ENCODE peak calls at places on chromosomes 6 and 20, in seven cellular contexts. H, E, M, G, X, K and Q are unnamed samples.
A peak's percentile ranks its signal among the peaks of the same experiment; 100 is the strongest.

GRCh38 chr6:43128926-43129325 is 42.1 kb upstream of the SRF start:
- DNase-seq in H (no peak), E (no peak), M (peak; percentile 78), G (no peak), X (no peak), K (no peak), Q (no peak)

GRCh38 chr6:99064769-99065168 is 117.0 kb upstream of the FBXL4 start:
- DNase-seq in H (no peak), E (no peak), M (no peak), G (no peak), X (no peak), K (no peak), Q (no peak)

GRCh38 chr6:13307508-13307995 is 20.8 kb downstream of the TBC1D7 start:
- DNase-seq in H (no peak), E (peak; percentile 74), M (peak; percentile 35), G (peak; percentile 24), X (no peak), K (no peak), Q (no peak)

GRCh38 chr6:144195671-144196070 is 45.4 kb downstream of the STX11 start:
- DNase-seq in H (no peak), E (no peak), M (no peak), G (no peak), X (no peak), K (peak; percentile 42), Q (no peak)

GRCh38 chr6:108250240-108250866 is 10.5 kb downstream of the SNX3 start:
- DNase-seq in H (no peak), E (peak; percentile 37), M (peak; percentile 29), G (no peak), X (peak; percentile 76), K (peak; percentile 79), Q (peak; percentile 48)

GRCh38 chr20:20492521-20493334 is 124.8 kb downstream of the INSM1 start:
- DNase-seq in H (no peak), E (peak; percentile 69), M (no peak), G (no peak), X (no peak), K (peak; percentile 67), Q (peak; percentile 92)

GRCh38 chr6:96015791-96016776 is at the start of gene FUT9:
- DNase-seq in H (no peak), E (no peak), M (no peak), G (peak; percentile 81), X (no peak), K (peak; percentile 82), Q (peak; percentile 94)

GRCh38 chr6:62652692-62653328 is 366.8 kb upstream of the KHDRBS2 start:
- DNase-seq in H (no peak), E (no peak), M (peak; percentile 8), G (no peak), X (peak; percentile 53), K (peak; percentile 50), Q (peak; percentile 52)

GRCh38 chr6:151806757-151807512 is 547 bp upstream of the ESR1 start:
- DNase-seq in H (no peak), E (no peak), M (peak; percentile 4), G (peak; percentile 43), X (no peak), K (no peak), Q (no peak)

GRCh38 chr6:151807513-151808330 is at the start of gene ESR1:
- DNase-seq in H (no peak), E (peak; percentile 20), M (peak; percentile 49), G (peak; percentile 70), X (no peak), K (peak; percentile 71), Q (peak; percentile 56)

GRCh38 chr6:151803743-151804142 is 3.7 kb upstream of the ESR1 start:
- DNase-seq in H (no peak), E (no peak), M (no peak), G (no peak), X (no peak), K (no peak), Q (no peak)

GRCh38 chr6:151804585-151805285 is 2.7 kb upstream of the ESR1 start:
- DNase-seq in H (no peak), E (no peak), M (no peak), G (no peak), X (no peak), K (no peak), Q (no peak)

DNA sequence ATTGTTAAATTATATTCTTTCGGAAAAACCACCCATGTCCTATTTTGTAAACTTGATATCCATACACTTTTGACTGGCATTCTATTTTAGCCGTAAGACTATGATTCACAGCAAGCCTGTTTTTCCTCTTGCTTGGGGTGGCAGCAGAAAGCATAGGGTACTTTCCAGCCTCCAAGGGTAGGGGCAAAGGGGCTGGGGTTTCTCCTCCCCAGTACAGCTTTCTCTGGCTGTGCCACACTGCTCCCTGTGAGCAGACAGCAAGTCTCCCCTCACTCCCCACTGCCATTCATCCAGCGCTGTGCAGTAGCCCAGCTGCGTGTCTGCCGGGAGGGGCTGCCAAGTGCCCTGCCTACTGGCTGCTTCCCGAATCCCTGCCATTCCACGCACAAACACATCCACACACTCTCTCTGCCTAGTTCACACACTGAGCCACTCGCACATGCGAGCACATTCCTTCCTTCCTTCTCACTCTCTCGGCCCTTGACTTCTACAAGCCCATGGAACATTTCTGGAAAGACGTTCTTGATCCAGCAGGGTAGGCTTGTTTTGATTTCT is 2.1 kb upstream of the ESR1 start:
- DNase-seq in H (no peak), E (no peak), M (peak; percentile 37), G (no peak), X (no peak), K (no peak), Q (peak; percentile 33)
- H3K4me3 ChIP-seq in H (peak overlapping the region; percentile 42), E (no peak overlapping the region), M (no peak overlapping the region), G (no peak overlapping the region), X (no peak overlapping the region), K (no peak overlapping the region), Q (no peak overlapping the region)

GRCh38 chr6:36033935-36034334 is 6.3 kb downstream of the MAPK14 start:
- DNase-seq in H (no peak), E (no peak), M (peak; percentile 48), G (no peak), X (no peak), K (peak; percentile 26), Q (no peak)

GRCh38 chr6:36032245-36032644 is 4.6 kb downstream of the MAPK14 start:
- DNase-seq in H (no peak), E (no peak), M (no peak), G (no peak), X (peak; percentile 42), K (no peak), Q (no peak)

GRCh38 chr6:36038120-36038876 is 10.7 kb downstream of the MAPK14 start:
- DNase-seq in H (no peak), E (peak; percentile 41), M (no peak), G (no peak), X (no peak), K (no peak), Q (no peak)

GRCh38 chr6:36039113-36039512 is 11.5 kb downstream of the MAPK14 start:
- DNase-seq in H (no peak), E (peak; percentile 60), M (no peak), G (no peak), X (no peak), K (no peak), Q (no peak)

DNA sequence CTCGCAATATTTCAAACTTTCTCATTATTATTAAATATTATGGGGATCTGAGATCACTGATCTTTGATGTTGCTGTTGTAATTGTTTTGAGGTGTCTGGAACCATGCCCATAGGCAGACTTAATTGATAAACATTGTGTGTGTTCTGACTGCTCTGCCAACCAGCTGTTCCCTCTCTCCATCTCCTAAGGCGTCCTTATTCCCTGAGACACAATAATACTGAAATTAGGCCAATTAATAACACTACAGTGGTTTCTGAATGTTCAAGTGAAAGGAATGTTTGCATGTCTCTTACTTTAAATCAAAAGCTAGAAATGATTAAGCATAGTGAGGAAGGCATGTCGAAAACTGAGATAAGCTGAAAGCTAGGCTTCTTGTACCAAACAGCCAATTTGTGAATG is 7.6 kb downstream of the MAPK14 start:
- DNase-seq in H (no peak), E (no peak), M (no peak), G (no peak), X (no peak), K (no peak), Q (no peak)
- H3K4me1 ChIP-seq in H (peaks cover 31% of the 10 kb centered on the region), E (peaks cover 10% of the 10 kb centered on the region), M (peaks cover 7% of the 10 kb centered on the region), G (no peaks in the 10 kb centered on the region), X (peaks cover 33% of the 10 kb centered on the region), K (no peaks in the 10 kb centered on the region), Q (peaks cover 5% of the 10 kb centered on the region)

DNA sequence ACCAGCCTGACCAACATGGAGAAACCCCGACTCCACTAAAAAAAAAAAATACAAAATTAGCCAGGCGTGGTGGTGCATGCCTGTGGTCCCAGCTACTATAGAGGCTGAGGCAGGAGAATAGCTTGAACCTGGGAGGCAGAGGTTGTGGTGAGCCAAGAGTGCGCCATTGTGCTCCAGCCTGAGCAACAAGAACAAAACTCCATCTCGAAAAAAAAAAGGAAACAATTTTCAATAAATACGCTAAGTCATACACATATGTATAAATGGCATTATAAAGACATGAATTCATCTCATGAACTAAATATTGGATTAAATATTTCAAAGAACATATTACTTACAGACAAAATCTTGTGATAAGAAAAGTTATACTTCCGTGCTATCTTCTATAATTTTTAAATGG is 2.9 kb downstream of the ARHGAP18 start:
- DNase-seq in H (no peak), E (no peak), M (no peak), G (no peak), X (no peak), K (no peak), Q (no peak)
- H3K79me2 ChIP-seq in H (peaks cover 78% of the 10 kb centered on the region), E (peaks cover 76% of the 10 kb centered on the region), M (peaks cover 74% of the 10 kb centered on the region), G (no peaks in the 10 kb centered on the region), X (no peaks in the 10 kb centered on the region), K (no peaks in the 10 kb centered on the region), Q (no peaks in the 10 kb centered on the region)

GRCh38 chr6:35489066-35489465 is 7.8 kb downstream of the TEAD3 start:
- DNase-seq in H (no peak), E (no peak), M (no peak), G (no peak), X (no peak), K (no peak), Q (no peak)

GRCh38 chr6:35491558-35492541 is 5.0 kb downstream of the TEAD3 start:
- DNase-seq in H (no peak), E (no peak), M (no peak), G (no peak), X (no peak), K (no peak), Q (peak; percentile 46)

GRCh38 chr6:35488517-35488862 is 8.4 kb downstream of the TEAD3 start:
- DNase-seq in H (no peak), E (no peak), M (no peak), G (no peak), X (no peak), K (no peak), Q (no peak)

GRCh38 chr6:35490821-35491557 is 5.9 kb downstream of the TEAD3 start:
- DNase-seq in H (no peak), E (no peak), M (no peak), G (no peak), X (no peak), K (no peak), Q (no peak)

DNA sequence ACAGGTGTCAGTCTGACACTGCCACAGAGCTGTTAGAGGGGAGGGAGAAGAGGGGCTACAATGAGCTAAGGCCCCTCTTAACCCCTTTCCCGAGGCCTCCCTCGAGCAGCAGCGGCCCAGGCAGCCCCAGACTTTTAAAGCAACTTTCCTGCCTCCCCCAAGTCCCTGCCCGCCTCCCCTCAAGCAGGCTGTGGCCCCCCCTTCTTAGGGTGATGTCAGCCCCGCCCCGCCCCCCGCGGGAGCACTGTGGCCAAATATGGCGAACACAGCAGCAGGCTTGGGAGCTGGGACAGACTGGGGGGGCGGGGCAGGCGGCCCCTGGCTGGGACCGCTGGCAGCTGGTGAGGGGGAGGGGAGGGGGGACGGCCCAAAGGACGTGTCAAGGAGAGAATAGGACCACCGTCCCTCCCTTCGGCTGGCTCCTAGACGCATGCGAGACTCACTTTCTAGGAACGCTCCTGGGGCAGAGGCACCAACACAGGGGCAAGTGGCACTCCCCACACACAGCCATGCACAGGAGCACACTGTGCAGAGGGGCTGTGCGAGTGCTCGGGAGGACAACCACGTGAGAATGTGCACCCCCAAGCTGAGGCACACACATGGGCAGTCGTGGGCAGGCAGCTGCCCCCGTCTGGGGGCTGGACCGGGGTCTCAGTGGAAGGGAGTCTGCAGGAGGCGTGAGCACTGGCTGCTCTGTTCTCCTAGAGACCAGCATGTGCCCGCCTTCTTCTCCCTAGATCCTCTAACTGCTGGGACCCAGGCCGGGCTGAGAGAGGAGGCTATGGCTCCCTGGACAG is 6.7 kb downstream of the TEAD3 start:
- DNase-seq in H (no peak), E (no peak), M (peak; percentile 75), G (no peak), X (no peak), K (peak; percentile 93), Q (peak; percentile 91)
- H3K4me3 ChIP-seq in H (no peak overlapping the region), E (no peak overlapping the region), M (peak overlapping the region; percentile 40), G (peak overlapping the region; percentile 52), X (no peak overlapping the region), K (no peak overlapping the region), Q (peak overlapping the region; percentile 35)